ENCODE peak calls at places on chromosomes 12 and 14, in five cellular contexts. One of them, this sample, is unnamed.

GRCh38 chr12:3724096-3724805 is 28.7 kb downstream of the CRACR2A start:
- DNase-seq in tibial nerve: no peak
- DNase-seq in fibroblast of pulmonary artery: no peak
- DNase-seq in left ventricle myocardium inferior: no peak
- DNase-seq in OCI-LY7: no peak
- DNase-seq in this sample: no peak

GRCh38 chr12:47576256-47576655 is 129.6 kb downstream of the RPAP3 start:
- DNase-seq in OCI-LY7: no peak
- DNase-seq in tibial nerve: no peak
- DNase-seq in fibroblast of pulmonary artery: no peak
- DNase-seq in left ventricle myocardium inferior: no peak
- DNase-seq in this sample: no peak

GRCh38 chr14:55710506-55711041 is 130.6 kb downstream of the KTN1 start:
- DNase-seq in fibroblast of pulmonary artery: peak; percentile 27
- DNase-seq in left ventricle myocardium inferior: no peak
- DNase-seq in OCI-LY7: no peak
- DNase-seq in tibial nerve: no peak
- DNase-seq in this sample: no peak

GRCh38 chr12:46722737-46723136 is 103.1 kb downstream of the SLC38A4 start:
- DNase-seq in OCI-LY7: no peak
- DNase-seq in left ventricle myocardium inferior: peak; percentile 14
- DNase-seq in fibroblast of pulmonary artery: peak; percentile 14
- DNase-seq in tibial nerve: no peak
- DNase-seq in this sample: no peak

GRCh38 chr12:99752740-99753139 is 105.2 kb downstream of the GARIN6 start:
- DNase-seq in OCI-LY7: no peak
- DNase-seq in fibroblast of pulmonary artery: no peak
- DNase-seq in tibial nerve: no peak
- DNase-seq in left ventricle myocardium inferior: no peak
- DNase-seq in this sample: no peak

GRCh38 chr12:92400006-92400405 is 254.4 kb upstream of the BTG1 start:
- DNase-seq in fibroblast of pulmonary artery: no peak
- DNase-seq in tibial nerve: no peak
- DNase-seq in left ventricle myocardium inferior: no peak
- DNase-seq in OCI-LY7: peak; percentile 61
- DNase-seq in this sample: no peak

GRCh38 chr14:58637391-58638230 is at the start of gene DACT1:
- DNase-seq in fibroblast of pulmonary artery: peak; percentile 80
- DNase-seq in left ventricle myocardium inferior: peak; percentile 76
- DNase-seq in tibial nerve: no peak
- DNase-seq in OCI-LY7: no peak
- DNase-seq in this sample: no peak

GRCh38 chr14:104577457-104578301 is 1.9 kb upstream of the C14orf180 start:
- DNase-seq in left ventricle myocardium inferior: no peak
- DNase-seq in OCI-LY7: no peak
- DNase-seq in fibroblast of pulmonary artery: no peak
- DNase-seq in tibial nerve: no peak
- DNase-seq in this sample: no peak

GRCh38 chr14:81837304-81837703 is 303.7 kb upstream of the SEL1L start:
- DNase-seq in tibial nerve: no peak
- DNase-seq in fibroblast of pulmonary artery: no peak
- DNase-seq in OCI-LY7: no peak
- DNase-seq in left ventricle myocardium inferior: no peak
- DNase-seq in this sample: no peak

GRCh38 chr12:118307069-118307954 is 65.4 kb downstream of the TAOK3 start:
- DNase-seq in tibial nerve: no peak
- DNase-seq in OCI-LY7: no peak
- DNase-seq in left ventricle myocardium inferior: no peak
- DNase-seq in fibroblast of pulmonary artery: peak; percentile 89
- DNase-seq in this sample: no peak

GRCh38 chr14:89134640-89135039 is 282.4 kb downstream of the FOXN3 start:
- DNase-seq in fibroblast of pulmonary artery: no peak
- DNase-seq in left ventricle myocardium inferior: no peak
- DNase-seq in tibial nerve: no peak
- DNase-seq in OCI-LY7: no peak
- DNase-seq in this sample: no peak

GRCh38 chr14:104688755-104689619 is at the start of gene INF2:
- DNase-seq in fibroblast of pulmonary artery: peak; percentile 45
- DNase-seq in OCI-LY7: peak; percentile 72
- DNase-seq in tibial nerve: no peak
- DNase-seq in left ventricle myocardium inferior: peak; percentile 69
- DNase-seq in this sample: peak; percentile 93

GRCh38 chr12:128613821-128614220 is 209.9 kb downstream of the SLC15A4 start:
- DNase-seq in tibial nerve: no peak
- DNase-seq in OCI-LY7: no peak
- DNase-seq in fibroblast of pulmonary artery: no peak
- DNase-seq in left ventricle myocardium inferior: no peak
- DNase-seq in this sample: no peak

DNA sequence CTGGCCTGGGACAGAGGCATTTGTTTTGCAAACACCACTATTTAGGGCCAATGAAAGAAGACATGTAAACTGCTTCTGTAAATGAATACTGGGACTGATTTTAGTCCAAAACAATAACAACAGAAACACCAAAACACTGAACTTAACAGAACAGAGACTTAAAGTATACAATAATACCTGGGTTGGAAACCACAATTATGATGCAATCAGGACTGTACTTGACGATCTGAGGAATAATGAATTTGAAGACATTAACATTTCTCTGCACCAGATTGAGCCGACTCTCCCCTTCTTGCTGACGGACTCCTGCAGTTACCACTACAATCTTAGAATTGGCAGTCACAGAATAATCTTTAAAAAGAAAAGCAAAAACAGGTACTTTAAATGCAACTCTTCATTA is 13.9 kb downstream of the LDHB start:
- DNase-seq in OCI-LY7: no peak
- DNase-seq in fibroblast of pulmonary artery: no peak
- DNase-seq in left ventricle myocardium inferior: no peak
- DNase-seq in tibial nerve: no peak
- DNase-seq in this sample: no peak
- TF ChIP-seq CTCF in OCI-LY7: no peak
- TF ChIP-seq CTCF in fibroblast of pulmonary artery: no peak
- TF ChIP-seq CTCF in left ventricle myocardium inferior: no peak
- TF ChIP-seq CTCF in tibial nerve: no peak
- TF ChIP-seq CTCF in this sample: no peak

GRCh38 chr12:76446090-76446489 is 97.9 kb upstream of the BBS10 start:
- DNase-seq in left ventricle myocardium inferior: no peak
- DNase-seq in tibial nerve: no peak
- DNase-seq in OCI-LY7: no peak
- DNase-seq in fibroblast of pulmonary artery: no peak
- DNase-seq in this sample: no peak

GRCh38 chr12:76449572-76449971 is 101.4 kb upstream of the BBS10 start:
- DNase-seq in left ventricle myocardium inferior: no peak
- DNase-seq in OCI-LY7: no peak
- DNase-seq in tibial nerve: no peak
- DNase-seq in fibroblast of pulmonary artery: peak; percentile 71
- DNase-seq in this sample: no peak

GRCh38 chr12:76445469-76445868 is 97.3 kb upstream of the BBS10 start:
- DNase-seq in left ventricle myocardium inferior: no peak
- DNase-seq in OCI-LY7: no peak
- DNase-seq in fibroblast of pulmonary artery: no peak
- DNase-seq in tibial nerve: no peak
- DNase-seq in this sample: no peak

GRCh38 chr12:76441016-76441415 is 92.8 kb upstream of the BBS10 start:
- DNase-seq in tibial nerve: no peak
- DNase-seq in OCI-LY7: no peak
- DNase-seq in fibroblast of pulmonary artery: no peak
- DNase-seq in left ventricle myocardium inferior: no peak
- DNase-seq in this sample: no peak

GRCh38 chr12:76444408-76444984 is 96.3 kb upstream of the BBS10 start:
- DNase-seq in left ventricle myocardium inferior: no peak
- DNase-seq in tibial nerve: no peak
- DNase-seq in fibroblast of pulmonary artery: no peak
- DNase-seq in OCI-LY7: no peak
- DNase-seq in this sample: no peak
- TF ChIP-seq CTCF in left ventricle myocardium inferior: no peak
- TF ChIP-seq CTCF in tibial nerve: no peak
- TF ChIP-seq CTCF in fibroblast of pulmonary artery: no peak
- TF ChIP-seq CTCF in OCI-LY7: no peak
- TF ChIP-seq CTCF in this sample: no peak

GRCh38 chr12:53344824-53345485 is 8.8 kb upstream of the SP7 start:
- DNase-seq in fibroblast of pulmonary artery: peak; percentile 78
- DNase-seq in tibial nerve: peak; percentile 62
- DNase-seq in left ventricle myocardium inferior: peak; percentile 81
- DNase-seq in OCI-LY7: peak; percentile 80
- DNase-seq in this sample: peak; percentile 54

GRCh38 chr12:53343978-53344377 is 7.8 kb upstream of the SP7 start:
- DNase-seq in tibial nerve: no peak
- DNase-seq in fibroblast of pulmonary artery: no peak
- DNase-seq in left ventricle myocardium inferior: no peak
- DNase-seq in OCI-LY7: peak; percentile 33
- DNase-seq in this sample: no peak

GRCh38 chr12:53344487-53344823 is 8.3 kb upstream of the SP7 start:
- DNase-seq in left ventricle myocardium inferior: no peak
- DNase-seq in fibroblast of pulmonary artery: no peak
- DNase-seq in OCI-LY7: no peak
- DNase-seq in tibial nerve: no peak
- DNase-seq in this sample: no peak

GRCh38 chr12:53343449-53343848 is 7.3 kb upstream of the SP7 start:
- DNase-seq in left ventricle myocardium inferior: no peak
- DNase-seq in OCI-LY7: no peak
- DNase-seq in fibroblast of pulmonary artery: no peak
- DNase-seq in tibial nerve: no peak
- DNase-seq in this sample: no peak

DNA sequence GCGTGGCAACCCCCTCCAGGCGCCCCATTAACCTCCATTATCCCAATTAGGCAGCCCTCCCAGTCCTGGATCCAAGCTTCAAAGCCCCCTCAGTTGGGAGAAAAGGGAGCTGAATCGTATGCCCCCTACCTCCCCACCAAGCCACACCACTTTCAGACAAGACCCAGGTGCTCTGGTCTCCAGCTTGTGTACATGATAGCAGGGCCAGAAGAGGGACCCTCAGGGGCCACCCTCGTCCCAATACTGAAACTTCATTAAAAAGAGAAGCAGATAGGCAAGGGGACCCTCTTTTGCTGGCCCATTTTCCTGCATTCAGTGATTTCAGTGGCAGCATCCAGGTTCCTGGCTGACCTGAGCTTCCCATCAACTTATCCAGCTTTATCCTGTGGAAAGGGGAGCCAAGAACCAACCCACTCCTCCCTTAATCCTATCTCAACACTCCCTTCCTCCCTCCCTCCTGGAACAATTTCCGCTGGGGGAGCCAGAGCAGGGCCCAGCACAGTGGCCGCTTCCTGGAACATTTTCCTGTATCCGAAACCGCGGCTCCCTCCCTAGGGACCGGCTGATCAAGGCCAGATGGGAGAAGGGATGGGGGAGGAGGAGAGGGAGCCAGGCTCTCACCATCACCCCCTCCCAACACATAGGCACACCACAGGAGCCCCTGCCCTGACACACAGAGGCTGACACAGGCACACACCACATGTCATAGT is 9.5 kb upstream of the SP7 start:
- DNase-seq in tibial nerve: no peak
- DNase-seq in left ventricle myocardium inferior: peak; percentile 65
- DNase-seq in fibroblast of pulmonary artery: peak; percentile 61
- DNase-seq in OCI-LY7: no peak
- DNase-seq in this sample: no peak
- TF ChIP-seq CTCF in tibial nerve: no peak
- TF ChIP-seq CTCF in left ventricle myocardium inferior: peak; percentile 8
- TF ChIP-seq CTCF in fibroblast of pulmonary artery: no peak
- TF ChIP-seq CTCF in OCI-LY7: peak; percentile 51
- TF ChIP-seq CTCF in this sample: no peak

GRCh38 chr14:99437706-99438105 is 43.0 kb downstream of the SETD3 start:
- DNase-seq in tibial nerve: no peak
- DNase-seq in left ventricle myocardium inferior: no peak
- DNase-seq in OCI-LY7: no peak
- DNase-seq in fibroblast of pulmonary artery: no peak
- DNase-seq in this sample: no peak

GRCh38 chr14:99445916-99446315 is 34.7 kb downstream of the SETD3 start:
- DNase-seq in fibroblast of pulmonary artery: no peak
- DNase-seq in OCI-LY7: no peak
- DNase-seq in left ventricle myocardium inferior: no peak
- DNase-seq in tibial nerve: no peak
- DNase-seq in this sample: no peak

GRCh38 chr14:99440278-99440677 is 40.4 kb downstream of the SETD3 start:
- DNase-seq in left ventricle myocardium inferior: no peak
- DNase-seq in fibroblast of pulmonary artery: no peak
- DNase-seq in OCI-LY7: no peak
- DNase-seq in tibial nerve: no peak
- DNase-seq in this sample: no peak

GRCh38 chr14:99441157-99441870 is 39.3 kb downstream of the SETD3 start:
- DNase-seq in left ventricle myocardium inferior: no peak
- DNase-seq in OCI-LY7: no peak
- DNase-seq in tibial nerve: no peak
- DNase-seq in fibroblast of pulmonary artery: no peak
- DNase-seq in this sample: no peak

GRCh38 chr14:99441918-99442317 is 38.7 kb downstream of the SETD3 start:
- DNase-seq in left ventricle myocardium inferior: no peak
- DNase-seq in tibial nerve: no peak
- DNase-seq in fibroblast of pulmonary artery: no peak
- DNase-seq in OCI-LY7: no peak
- DNase-seq in this sample: no peak
- TF ChIP-seq CTCF in left ventricle myocardium inferior: no peak
- TF ChIP-seq CTCF in tibial nerve: no peak
- TF ChIP-seq CTCF in fibroblast of pulmonary artery: no peak
- TF ChIP-seq CTCF in OCI-LY7: no peak
- TF ChIP-seq CTCF in this sample: no peak

This sample was measured in D721Med.